ENCODE peak calls at places on chromosomes 13 and 19, in ten cellular contexts. One of them, this sample, is unnamed.

GRCh38 chr19:54297759-54298305 is 15.1 kb downstream of the LILRA5 start:
- DNase-seq in cerebellar nuclear complex: no peak
- DNase-seq in hepatic stellate cell: no peak
- DNase-seq in glomerular endothelial cell: no peak
- DNase-seq in mammary epithelial cell: no peak
- DNase-seq in BJ: no peak
- DNase-seq in central memory CD4-positive, alpha-beta T cell: no peak
- DNase-seq in ecto neural progenitor cell: no peak
- DNase-seq in GM12878: no peak
- DNase-seq in stimulated activated CD8-positive, alpha-beta memory T cell treated with anti-CD3 and anti-CD28 coated beads, Interleukin-2, amount 100 ng/mL, for 1 hour: no peak
- DNase-seq in this sample: no peak

GRCh38 chr19:6730941-6731670 is 6.3 kb downstream of the GPR108 start:
- DNase-seq in cerebellar nuclear complex: no peak
- DNase-seq in hepatic stellate cell: no peak
- DNase-seq in glomerular endothelial cell: no peak
- DNase-seq in mammary epithelial cell: no peak
- DNase-seq in BJ: no peak
- DNase-seq in central memory CD4-positive, alpha-beta T cell: no peak
- DNase-seq in ecto neural progenitor cell: no peak
- DNase-seq in GM12878: no peak
- DNase-seq in stimulated activated CD8-positive, alpha-beta memory T cell treated with anti-CD3 and anti-CD28 coated beads, Interleukin-2, amount 100 ng/mL, for 1 hour: no peak
- DNase-seq in this sample: no peak

GRCh38 chr19:33293255-33294057 is 8.9 kb downstream of the CEBPA start:
- DNase-seq in cerebellar nuclear complex: no peak
- DNase-seq in hepatic stellate cell: peak
- DNase-seq in glomerular endothelial cell: no peak
- DNase-seq in mammary epithelial cell: peak
- DNase-seq in BJ: peak
- DNase-seq in central memory CD4-positive, alpha-beta T cell: no peak
- DNase-seq in ecto neural progenitor cell: no peak
- DNase-seq in GM12878: no peak
- DNase-seq in stimulated activated CD8-positive, alpha-beta memory T cell treated with anti-CD3 and anti-CD28 coated beads, Interleukin-2, amount 100 ng/mL, for 1 hour: no peak
- DNase-seq in this sample: peak

GRCh38 chr13:33868343-33868994 is 50.5 kb downstream of the RFC3 start:
- DNase-seq in cerebellar nuclear complex: no peak
- DNase-seq in hepatic stellate cell: no peak
- DNase-seq in glomerular endothelial cell: no peak
- DNase-seq in mammary epithelial cell: peak
- DNase-seq in BJ: no peak
- DNase-seq in central memory CD4-positive, alpha-beta T cell: no peak
- DNase-seq in ecto neural progenitor cell: no peak
- DNase-seq in GM12878: no peak
- DNase-seq in stimulated activated CD8-positive, alpha-beta memory T cell treated with anti-CD3 and anti-CD28 coated beads, Interleukin-2, amount 100 ng/mL, for 1 hour: no peak
- DNase-seq in this sample: no peak

GRCh38 chr13:23703241-23703640 is 133.0 kb downstream of the TNFRSF19 start:
- DNase-seq in cerebellar nuclear complex: no peak
- DNase-seq in hepatic stellate cell: no peak
- DNase-seq in glomerular endothelial cell: no peak
- DNase-seq in mammary epithelial cell: no peak
- DNase-seq in BJ: peak
- DNase-seq in central memory CD4-positive, alpha-beta T cell: no peak
- DNase-seq in ecto neural progenitor cell: no peak
- DNase-seq in GM12878: no peak
- DNase-seq in stimulated activated CD8-positive, alpha-beta memory T cell treated with anti-CD3 and anti-CD28 coated beads, Interleukin-2, amount 100 ng/mL, for 1 hour: no peak
- DNase-seq in this sample: no peak

GRCh38 chr19:34468400-34468799 is 13.2 kb upstream of the WTIP start:
- DNase-seq in cerebellar nuclear complex: no peak
- DNase-seq in hepatic stellate cell: no peak
- DNase-seq in glomerular endothelial cell: no peak
- DNase-seq in mammary epithelial cell: no peak
- DNase-seq in BJ: no peak
- DNase-seq in central memory CD4-positive, alpha-beta T cell: no peak
- DNase-seq in ecto neural progenitor cell: no peak
- DNase-seq in GM12878: no peak
- DNase-seq in stimulated activated CD8-positive, alpha-beta memory T cell treated with anti-CD3 and anti-CD28 coated beads, Interleukin-2, amount 100 ng/mL, for 1 hour: no peak
- DNase-seq in this sample: no peak

GRCh38 chr13:87889241-87889640 is 218.1 kb downstream of the SLITRK5 start:
- DNase-seq in cerebellar nuclear complex: no peak
- DNase-seq in hepatic stellate cell: no peak
- DNase-seq in glomerular endothelial cell: no peak
- DNase-seq in mammary epithelial cell: no peak
- DNase-seq in BJ: no peak
- DNase-seq in central memory CD4-positive, alpha-beta T cell: no peak
- DNase-seq in ecto neural progenitor cell: no peak
- DNase-seq in GM12878: no peak
- DNase-seq in stimulated activated CD8-positive, alpha-beta memory T cell treated with anti-CD3 and anti-CD28 coated beads, Interleukin-2, amount 100 ng/mL, for 1 hour: no peak
- DNase-seq in this sample: no peak

GRCh38 chr19:6801397-6802086 is 29.0 kb downstream of the VAV1 start:
- DNase-seq in cerebellar nuclear complex: no peak
- DNase-seq in hepatic stellate cell: no peak
- DNase-seq in glomerular endothelial cell: no peak
- DNase-seq in mammary epithelial cell: no peak
- DNase-seq in BJ: no peak
- DNase-seq in central memory CD4-positive, alpha-beta T cell: peak
- DNase-seq in ecto neural progenitor cell: no peak
- DNase-seq in GM12878: peak
- DNase-seq in stimulated activated CD8-positive, alpha-beta memory T cell treated with anti-CD3 and anti-CD28 coated beads, Interleukin-2, amount 100 ng/mL, for 1 hour: peak
- DNase-seq in this sample: no peak

GRCh38 chr13:107960301-107960700 is 255.0 kb downstream of the LIG4 start:
- DNase-seq in cerebellar nuclear complex: no peak
- DNase-seq in hepatic stellate cell: no peak
- DNase-seq in glomerular endothelial cell: no peak
- DNase-seq in mammary epithelial cell: no peak
- DNase-seq in BJ: no peak
- DNase-seq in central memory CD4-positive, alpha-beta T cell: no peak
- DNase-seq in ecto neural progenitor cell: no peak
- DNase-seq in GM12878: no peak
- DNase-seq in stimulated activated CD8-positive, alpha-beta memory T cell treated with anti-CD3 and anti-CD28 coated beads, Interleukin-2, amount 100 ng/mL, for 1 hour: no peak
- DNase-seq in this sample: no peak

GRCh38 chr19:42345191-42345812 is 19.9 kb downstream of the MEGF8 start:
- DNase-seq in cerebellar nuclear complex: no peak
- DNase-seq in hepatic stellate cell: no peak
- DNase-seq in glomerular endothelial cell: no peak
- DNase-seq in mammary epithelial cell: no peak
- DNase-seq in BJ: no peak
- DNase-seq in central memory CD4-positive, alpha-beta T cell: no peak
- DNase-seq in ecto neural progenitor cell: no peak
- DNase-seq in GM12878: no peak
- DNase-seq in stimulated activated CD8-positive, alpha-beta memory T cell treated with anti-CD3 and anti-CD28 coated beads, Interleukin-2, amount 100 ng/mL, for 1 hour: no peak
- DNase-seq in this sample: no peak

GRCh38 chr13:35475960-35476943 is at the start of gene MAB21L1:
- DNase-seq in cerebellar nuclear complex: peak
- DNase-seq in hepatic stellate cell: no peak
- DNase-seq in glomerular endothelial cell: no peak
- DNase-seq in mammary epithelial cell: peak
- DNase-seq in BJ: peak
- DNase-seq in central memory CD4-positive, alpha-beta T cell: no peak
- DNase-seq in ecto neural progenitor cell: peak
- DNase-seq in GM12878: no peak
- DNase-seq in stimulated activated CD8-positive, alpha-beta memory T cell treated with anti-CD3 and anti-CD28 coated beads, Interleukin-2, amount 100 ng/mL, for 1 hour: no peak
- DNase-seq in this sample: no peak

GRCh38 chr13:75195479-75196111 is 286.4 kb downstream of the TBC1D4 start:
- DNase-seq in cerebellar nuclear complex: no peak
- DNase-seq in hepatic stellate cell: no peak
- DNase-seq in glomerular endothelial cell: no peak
- DNase-seq in mammary epithelial cell: no peak
- DNase-seq in BJ: no peak
- DNase-seq in central memory CD4-positive, alpha-beta T cell: no peak
- DNase-seq in ecto neural progenitor cell: peak
- DNase-seq in GM12878: no peak
- DNase-seq in stimulated activated CD8-positive, alpha-beta memory T cell treated with anti-CD3 and anti-CD28 coated beads, Interleukin-2, amount 100 ng/mL, for 1 hour: no peak
- DNase-seq in this sample: no peak

GRCh38 chr19:45881082-45881908 is 4.6 kb downstream of the IRF2BP1 start:
- DNase-seq in cerebellar nuclear complex: no peak
- DNase-seq in hepatic stellate cell: no peak
- DNase-seq in glomerular endothelial cell: no peak
- DNase-seq in mammary epithelial cell: no peak
- DNase-seq in BJ: no peak
- DNase-seq in central memory CD4-positive, alpha-beta T cell: no peak
- DNase-seq in ecto neural progenitor cell: no peak
- DNase-seq in GM12878: no peak
- DNase-seq in stimulated activated CD8-positive, alpha-beta memory T cell treated with anti-CD3 and anti-CD28 coated beads, Interleukin-2, amount 100 ng/mL, for 1 hour: no peak
- DNase-seq in this sample: no peak

GRCh38 chr19:31880283-31880682 is 465.1 kb upstream of the ZNF507 start:
- DNase-seq in cerebellar nuclear complex: no peak
- DNase-seq in hepatic stellate cell: no peak
- DNase-seq in glomerular endothelial cell: no peak
- DNase-seq in mammary epithelial cell: no peak
- DNase-seq in BJ: no peak
- DNase-seq in central memory CD4-positive, alpha-beta T cell: no peak
- DNase-seq in ecto neural progenitor cell: no peak
- DNase-seq in GM12878: no peak
- DNase-seq in stimulated activated CD8-positive, alpha-beta memory T cell treated with anti-CD3 and anti-CD28 coated beads, Interleukin-2, amount 100 ng/mL, for 1 hour: no peak
- DNase-seq in this sample: no peak

GRCh38 chr19:4199699-4200293 is 17.3 kb downstream of the ANKRD24 start:
- DNase-seq in cerebellar nuclear complex: no peak
- DNase-seq in hepatic stellate cell: no peak
- DNase-seq in glomerular endothelial cell: no peak
- DNase-seq in mammary epithelial cell: no peak
- DNase-seq in BJ: no peak
- DNase-seq in central memory CD4-positive, alpha-beta T cell: no peak
- DNase-seq in ecto neural progenitor cell: no peak
- DNase-seq in GM12878: no peak
- DNase-seq in stimulated activated CD8-positive, alpha-beta memory T cell treated with anti-CD3 and anti-CD28 coated beads, Interleukin-2, amount 100 ng/mL, for 1 hour: no peak
- DNase-seq in this sample: no peak

GRCh38 chr19:18386543-18387251 is 739 bp downstream of the GDF15 start:
- DNase-seq in cerebellar nuclear complex: no peak
- DNase-seq in hepatic stellate cell: peak
- DNase-seq in glomerular endothelial cell: no peak
- DNase-seq in mammary epithelial cell: no peak
- DNase-seq in BJ: no peak
- DNase-seq in central memory CD4-positive, alpha-beta T cell: no peak
- DNase-seq in ecto neural progenitor cell: no peak
- DNase-seq in GM12878: no peak
- DNase-seq in stimulated activated CD8-positive, alpha-beta memory T cell treated with anti-CD3 and anti-CD28 coated beads, Interleukin-2, amount 100 ng/mL, for 1 hour: no peak
- DNase-seq in this sample: no peak

GRCh38 chr13:70812481-70812880 is 704.2 kb upstream of the KLHL1 start:
- DNase-seq in cerebellar nuclear complex: no peak
- DNase-seq in hepatic stellate cell: no peak
- DNase-seq in glomerular endothelial cell: no peak
- DNase-seq in mammary epithelial cell: no peak
- DNase-seq in BJ: no peak
- DNase-seq in central memory CD4-positive, alpha-beta T cell: no peak
- DNase-seq in ecto neural progenitor cell: no peak
- DNase-seq in GM12878: no peak
- DNase-seq in stimulated activated CD8-positive, alpha-beta memory T cell treated with anti-CD3 and anti-CD28 coated beads, Interleukin-2, amount 100 ng/mL, for 1 hour: no peak
- DNase-seq in this sample: peak

GRCh38 chr19:676343-677105 is at the start of gene FSTL3:
- DNase-seq in cerebellar nuclear complex: no peak
- DNase-seq in hepatic stellate cell: peak
- DNase-seq in glomerular endothelial cell: no peak
- DNase-seq in mammary epithelial cell: peak
- DNase-seq in BJ: no peak
- DNase-seq in central memory CD4-positive, alpha-beta T cell: no peak
- DNase-seq in ecto neural progenitor cell: peak
- DNase-seq in GM12878: no peak
- DNase-seq in stimulated activated CD8-positive, alpha-beta memory T cell treated with anti-CD3 and anti-CD28 coated beads, Interleukin-2, amount 100 ng/mL, for 1 hour: no peak
- DNase-seq in this sample: no peak

GRCh38 chr19:41734585-41734984 is 20.7 kb upstream of the CEACAM6 start:
- DNase-seq in cerebellar nuclear complex: no peak
- DNase-seq in hepatic stellate cell: no peak
- DNase-seq in glomerular endothelial cell: no peak
- DNase-seq in mammary epithelial cell: no peak
- DNase-seq in BJ: no peak
- DNase-seq in central memory CD4-positive, alpha-beta T cell: no peak
- DNase-seq in ecto neural progenitor cell: no peak
- DNase-seq in GM12878: no peak
- DNase-seq in stimulated activated CD8-positive, alpha-beta memory T cell treated with anti-CD3 and anti-CD28 coated beads, Interleukin-2, amount 100 ng/mL, for 1 hour: no peak
- DNase-seq in this sample: no peak

This sample was measured in HS-5.